ENCODE peak calls at places on chromosomes 2 and 18, in six cellular contexts. One of them, this sample, is unnamed.

GRCh38 chr2:68739261-68740183 is 4.9 kb downstream of the ARHGAP25 start:
- DNase-seq in neural progenitor cell: no peak
- DNase-seq in activated T-cell treated with anti-CD3 and anti-CD28 coated beads, Interleukin-2, amount 50 U/mL, for 72 hours: no peak
- DNase-seq in endothelial cell: no peak
- DNase-seq in T follicular helper cell: no peak
- DNase-seq in activated naive CD4-positive, alpha-beta T cell: no peak
- DNase-seq in this sample: no peak

GRCh38 chr2:2527162-2527561 is 196.1 kb upstream of the MYT1L start:
- DNase-seq in neural progenitor cell: no peak
- DNase-seq in T follicular helper cell: no peak
- DNase-seq in endothelial cell: no peak
- DNase-seq in activated T-cell treated with anti-CD3 and anti-CD28 coated beads, Interleukin-2, amount 50 U/mL, for 72 hours: no peak
- DNase-seq in activated naive CD4-positive, alpha-beta T cell: no peak
- DNase-seq in this sample: no peak

GRCh38 chr2:75466708-75467311 is 93.9 kb downstream of the EVA1A start:
- DNase-seq in activated naive CD4-positive, alpha-beta T cell: no peak
- DNase-seq in endothelial cell: peak
- DNase-seq in neural progenitor cell: peak
- DNase-seq in T follicular helper cell: no peak
- DNase-seq in activated T-cell treated with anti-CD3 and anti-CD28 coated beads, Interleukin-2, amount 50 U/mL, for 72 hours: peak
- DNase-seq in this sample: peak

GRCh38 chr2:47520825-47521665 is 118.1 kb downstream of the MSH2 start:
- DNase-seq in endothelial cell: peak
- DNase-seq in neural progenitor cell: no peak
- DNase-seq in activated naive CD4-positive, alpha-beta T cell: peak
- DNase-seq in activated T-cell treated with anti-CD3 and anti-CD28 coated beads, Interleukin-2, amount 50 U/mL, for 72 hours: peak
- DNase-seq in T follicular helper cell: peak
- DNase-seq in this sample: no peak

GRCh38 chr2:210922419-210922818 is 366.0 kb downstream of the CPS1 start:
- DNase-seq in neural progenitor cell: no peak
- DNase-seq in activated T-cell treated with anti-CD3 and anti-CD28 coated beads, Interleukin-2, amount 50 U/mL, for 72 hours: no peak
- DNase-seq in activated naive CD4-positive, alpha-beta T cell: no peak
- DNase-seq in T follicular helper cell: no peak
- DNase-seq in endothelial cell: no peak
- DNase-seq in this sample: no peak

GRCh38 chr18:49189772-49190171 is 239.0 kb upstream of the SMAD7 start:
- DNase-seq in activated naive CD4-positive, alpha-beta T cell: no peak
- DNase-seq in activated T-cell treated with anti-CD3 and anti-CD28 coated beads, Interleukin-2, amount 50 U/mL, for 72 hours: no peak
- DNase-seq in T follicular helper cell: no peak
- DNase-seq in neural progenitor cell: no peak
- DNase-seq in endothelial cell: no peak
- DNase-seq in this sample: no peak

GRCh38 chr2:182954789-182955188 is 83.5 kb downstream of the NCKAP1 start:
- DNase-seq in activated naive CD4-positive, alpha-beta T cell: no peak
- DNase-seq in neural progenitor cell: no peak
- DNase-seq in activated T-cell treated with anti-CD3 and anti-CD28 coated beads, Interleukin-2, amount 50 U/mL, for 72 hours: no peak
- DNase-seq in T follicular helper cell: no peak
- DNase-seq in endothelial cell: no peak
- DNase-seq in this sample: no peak

GRCh38 chr2:242031481-242032019 is 162.0 kb downstream of the RTP5 start:
- DNase-seq in endothelial cell: no peak
- DNase-seq in activated T-cell treated with anti-CD3 and anti-CD28 coated beads, Interleukin-2, amount 50 U/mL, for 72 hours: peak
- DNase-seq in neural progenitor cell: no peak
- DNase-seq in activated naive CD4-positive, alpha-beta T cell: no peak
- DNase-seq in T follicular helper cell: peak
- DNase-seq in this sample: no peak

GRCh38 chr2:165593081-165593480 is 123.6 kb downstream of the CSRNP3 start:
- DNase-seq in neural progenitor cell: no peak
- DNase-seq in endothelial cell: no peak
- DNase-seq in T follicular helper cell: no peak
- DNase-seq in activated T-cell treated with anti-CD3 and anti-CD28 coated beads, Interleukin-2, amount 50 U/mL, for 72 hours: no peak
- DNase-seq in activated naive CD4-positive, alpha-beta T cell: no peak
- DNase-seq in this sample: no peak

GRCh38 chr18:70280007-70280925 is 8.6 kb upstream of the SOCS6 start:
- DNase-seq in activated naive CD4-positive, alpha-beta T cell: no peak
- DNase-seq in activated T-cell treated with anti-CD3 and anti-CD28 coated beads, Interleukin-2, amount 50 U/mL, for 72 hours: no peak
- DNase-seq in T follicular helper cell: no peak
- DNase-seq in neural progenitor cell: no peak
- DNase-seq in endothelial cell: no peak
- DNase-seq in this sample: no peak

GRCh38 chr2:26712486-26713465 is 20.3 kb downstream of the KCNK3 start:
- DNase-seq in activated naive CD4-positive, alpha-beta T cell: no peak
- DNase-seq in neural progenitor cell: no peak
- DNase-seq in T follicular helper cell: no peak
- DNase-seq in endothelial cell: no peak
- DNase-seq in activated T-cell treated with anti-CD3 and anti-CD28 coated beads, Interleukin-2, amount 50 U/mL, for 72 hours: no peak
- DNase-seq in this sample: peak

GRCh38 chr2:186757009-186757408 is 63.1 kb downstream of the FAM171B start:
- DNase-seq in activated naive CD4-positive, alpha-beta T cell: no peak
- DNase-seq in neural progenitor cell: peak
- DNase-seq in endothelial cell: no peak
- DNase-seq in T follicular helper cell: no peak
- DNase-seq in activated T-cell treated with anti-CD3 and anti-CD28 coated beads, Interleukin-2, amount 50 U/mL, for 72 hours: no peak
- DNase-seq in this sample: no peak

GRCh38 chr18:68484241-68484640 is 230.7 kb downstream of the TMX3 start:
- DNase-seq in activated T-cell treated with anti-CD3 and anti-CD28 coated beads, Interleukin-2, amount 50 U/mL, for 72 hours: no peak
- DNase-seq in activated naive CD4-positive, alpha-beta T cell: no peak
- DNase-seq in T follicular helper cell: no peak
- DNase-seq in neural progenitor cell: no peak
- DNase-seq in endothelial cell: no peak
- DNase-seq in this sample: no peak

GRCh38 chr2:75055820-75056675 is 97.6 kb downstream of the POLE4 start:
- DNase-seq in T follicular helper cell: no peak
- DNase-seq in neural progenitor cell: peak
- DNase-seq in activated T-cell treated with anti-CD3 and anti-CD28 coated beads, Interleukin-2, amount 50 U/mL, for 72 hours: no peak
- DNase-seq in activated naive CD4-positive, alpha-beta T cell: no peak
- DNase-seq in endothelial cell: no peak
- DNase-seq in this sample: no peak

This sample was measured in hepatocyte.